ENCODE peak calls at places on chromosome 4, in eight cellular contexts. A, X, L, J, B, W, U and Y are unnamed samples. For H3K9me3, the result is how much of the 10 kb centered on the place peaks cover.

GRCh38 chr4:10100734-10101216 is 15.8 kb downstream of the WDR1 start:
- DNase-seq in W (no peak), U (peak), X (no peak), B (no peak), A (no peak), L (peak), J (no peak), Y (no peak)

GRCh38 chr4:139764192-139764591 is 98.6 kb downstream of the MGST2 start:
- DNase-seq in U (no peak), W (no peak), B (no peak), J (no peak), A (peak), X (no peak), L (no peak), Y (no peak)

GRCh38 chr4:173357939-173358338 is 12.8 kb upstream of the SAP30 start:
- DNase-seq in B (no peak), X (no peak), W (no peak), J (no peak), L (no peak), U (no peak), A (no peak), Y (no peak)

GRCh38 chr4:184473515-184474260 is 662 bp downstream of the IRF2 start:
- DNase-seq in A (peak), X (no peak), U (peak), B (peak), J (peak), L (peak), W (peak), Y (peak)

GRCh38 chr4:174592256-174592984 is 70.1 kb upstream of the HPGD start:
- DNase-seq in W (no peak), U (no peak), L (no peak), J (no peak), B (no peak), X (no peak), A (no peak), Y (no peak)

GRCh38 chr4:2733844-2734574 is 22.1 kb downstream of the TNIP2 start:
- DNase-seq in J (no peak), A (no peak), L (no peak), X (no peak), B (no peak), W (no peak), U (no peak), Y (no peak)

GRCh38 chr4:101953949-101954348 is 163.4 kb downstream of the BANK1 start:
- DNase-seq in B (no peak), J (no peak), W (peak), L (no peak), A (no peak), U (no peak), X (no peak), Y (no peak)

GRCh38 chr4:75248770-75249467 is 265.3 kb downstream of the RCHY1 start:
- DNase-seq in J (no peak), A (no peak), X (no peak), W (no peak), U (no peak), B (no peak), L (no peak), Y (no peak)

GRCh38 chr4:288891-289290 is 16.4 kb downstream of the ZNF732 start:
- DNase-seq in J (no peak), X (no peak), L (no peak), W (no peak), B (no peak), U (no peak), A (no peak), Y (no peak)
- H3K9me3 ChIP-seq in J (under half), X (under half), L (under half), W (under half), B (under half), U (under half), A (half or more), Y (under half)

DNA sequence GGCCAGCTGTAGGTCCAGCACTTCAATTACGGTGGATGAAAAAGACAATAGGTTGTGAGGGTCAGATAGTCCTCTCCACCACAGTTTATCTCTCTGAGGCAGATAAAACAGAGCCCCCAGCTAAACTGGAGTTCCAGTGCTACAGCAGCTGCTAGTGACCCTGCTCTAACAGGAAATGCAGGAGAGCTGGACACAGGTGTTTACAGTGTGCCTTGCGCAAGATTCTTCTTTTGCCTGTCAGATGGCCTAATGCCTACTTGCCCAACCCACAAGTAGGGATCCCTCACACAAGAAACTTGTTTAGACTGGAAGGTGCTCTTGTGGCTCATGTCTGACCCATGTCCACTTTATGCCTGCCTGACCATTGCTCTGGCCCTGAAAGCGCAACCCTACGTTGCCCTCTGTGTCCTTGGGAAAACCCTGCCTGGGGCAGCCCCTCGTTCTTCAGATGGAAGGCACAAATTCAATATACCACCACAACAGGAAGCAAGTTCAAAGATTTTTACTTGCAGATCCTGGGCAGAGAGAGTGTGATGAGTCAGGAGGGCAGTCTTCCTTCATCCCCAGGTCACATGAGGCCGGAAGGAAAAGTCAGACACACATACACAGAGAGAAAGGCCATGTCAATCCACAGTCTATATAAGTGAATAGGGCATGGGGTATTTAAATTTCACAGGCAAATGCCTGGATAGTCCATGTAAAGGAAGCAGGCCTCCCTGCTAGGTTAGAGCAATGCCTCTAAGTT is 105.1 kb upstream of the ADGRL3 start:
- DNase-seq in A (no peak), U (no peak), B (no peak), X (no peak), J (no peak), L (no peak), W (no peak), Y (no peak)
- H3K9me3 ChIP-seq in A (under half), U (under half), B (under half), X (under half), J (under half), L (under half), W (under half), Y (under half)

GRCh38 chr4:8058031-8058479 is 100.6 kb downstream of the ABLIM2 start:
- DNase-seq in U (no peak), W (no peak), X (no peak), B (no peak), A (no peak), L (no peak), J (no peak), Y (peak)

GRCh38 chr4:8061145-8061544 is 97.5 kb downstream of the ABLIM2 start:
- DNase-seq in A (no peak), L (no peak), U (no peak), X (no peak), B (no peak), J (no peak), W (no peak), Y (no peak)

GRCh38 chr4:8061573-8061972 is 97.0 kb downstream of the ABLIM2 start:
- DNase-seq in U (no peak), A (no peak), B (no peak), W (no peak), L (no peak), J (no peak), X (no peak), Y (no peak)

GRCh38 chr4:8063974-8064563 is 94.5 kb downstream of the ABLIM2 start:
- DNase-seq in J (no peak), B (no peak), L (no peak), X (no peak), A (no peak), U (no peak), W (no peak), Y (no peak)

DNA sequence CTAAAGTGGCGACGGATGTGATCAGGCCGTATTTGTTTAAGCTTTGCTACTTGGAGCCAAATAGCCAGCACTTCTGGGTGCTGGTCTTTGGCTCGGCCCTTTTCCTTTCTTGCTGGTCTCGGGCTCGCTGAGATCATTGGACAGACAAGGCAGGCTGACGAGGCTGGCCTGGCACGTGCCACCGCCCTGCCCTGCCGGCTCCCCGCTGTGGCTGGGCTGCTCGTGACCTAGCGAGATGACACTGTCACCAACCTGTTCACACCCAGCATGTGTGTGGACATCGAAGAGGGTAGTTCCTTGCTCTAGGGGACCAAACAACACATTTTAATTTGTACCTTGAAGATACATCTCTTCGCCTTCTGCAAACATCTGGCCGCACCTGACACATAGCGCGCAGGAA is 98.0 kb downstream of the ABLIM2 start:
- DNase-seq in L (no peak), U (no peak), J (no peak), B (no peak), W (no peak), X (no peak), A (no peak), Y (no peak)
- H3K9me3 ChIP-seq in L (under half), U (under half), J (under half), B (under half), W (under half), X (under half), A (under half), Y (under half)

DNA sequence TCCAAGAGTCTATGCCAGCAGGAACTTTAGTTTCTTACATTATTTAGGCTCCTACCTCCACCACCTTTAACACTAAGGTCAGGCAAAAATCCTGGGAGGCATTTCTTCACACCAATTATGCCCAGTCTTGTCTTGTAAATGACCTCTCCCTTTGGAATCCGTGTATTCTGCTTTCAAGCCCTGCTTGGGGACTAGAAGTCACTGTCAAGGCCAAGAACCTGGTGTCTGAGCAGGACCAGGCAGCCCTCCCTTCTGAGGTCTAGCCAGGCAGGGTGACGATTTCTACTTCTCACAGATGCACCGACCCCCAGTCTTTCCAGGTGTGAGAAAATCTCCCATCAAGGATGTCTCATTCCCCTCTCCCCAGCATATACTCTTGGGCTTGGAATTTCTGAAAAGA is 82.7 kb upstream of the C1QTNF7 start:
- DNase-seq in L (no peak), B (no peak), X (no peak), A (no peak), W (no peak), J (no peak), U (no peak), Y (no peak)
- H3K9me3 ChIP-seq in L (under half), B (under half), X (under half), A (under half), W (under half), J (under half), U (under half), Y (under half)

DNA sequence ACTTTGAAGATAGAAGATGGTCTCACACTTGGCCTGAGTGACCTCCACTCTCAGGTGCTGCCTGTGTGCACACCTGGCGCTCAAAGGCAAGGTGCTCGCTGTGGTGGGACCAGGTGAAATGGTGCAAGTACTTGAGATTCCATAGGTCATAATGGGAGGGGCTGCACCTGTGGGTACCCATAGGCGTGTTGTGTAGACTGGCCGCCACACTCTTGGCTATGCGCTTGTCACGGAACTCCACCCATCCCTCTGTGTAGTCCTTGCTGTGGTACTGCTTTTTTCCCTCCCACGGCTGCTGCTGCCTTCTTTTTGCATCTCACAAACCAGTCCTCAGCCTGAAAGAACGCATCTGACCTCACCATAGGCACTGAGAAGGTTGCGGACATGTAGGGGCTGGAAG is 27.0 kb downstream of the METAP1 start:
- DNase-seq in L (no peak), B (no peak), A (no peak), U (no peak), J (no peak), W (no peak), X (no peak), Y (no peak)
- H3K9me3 ChIP-seq in L (under half), B (under half), A (under half), U (under half), J (under half), W (under half), X (under half), Y (under half)

GRCh38 chr4:97938141-97938540 is 205.1 kb downstream of the STPG2 start:
- DNase-seq in X (no peak), W (no peak), U (no peak), L (no peak), B (no peak), J (no peak), A (no peak), Y (no peak)
- H3K9me3 ChIP-seq in X (under half), W (under half), U (under half), L (under half), B (under half), J (under half), A (half or more), Y (under half)

GRCh38 chr4:28508649-28509048 is 1648.0 kb downstream of the STIM2 start:
- DNase-seq in W (no peak), A (no peak), B (no peak), L (no peak), X (no peak), U (no peak), J (no peak), Y (no peak)
- H3K9me3 ChIP-seq in W (under half), A (under half), B (under half), L (under half), X (under half), U (under half), J (under half), Y (under half)

DNA sequence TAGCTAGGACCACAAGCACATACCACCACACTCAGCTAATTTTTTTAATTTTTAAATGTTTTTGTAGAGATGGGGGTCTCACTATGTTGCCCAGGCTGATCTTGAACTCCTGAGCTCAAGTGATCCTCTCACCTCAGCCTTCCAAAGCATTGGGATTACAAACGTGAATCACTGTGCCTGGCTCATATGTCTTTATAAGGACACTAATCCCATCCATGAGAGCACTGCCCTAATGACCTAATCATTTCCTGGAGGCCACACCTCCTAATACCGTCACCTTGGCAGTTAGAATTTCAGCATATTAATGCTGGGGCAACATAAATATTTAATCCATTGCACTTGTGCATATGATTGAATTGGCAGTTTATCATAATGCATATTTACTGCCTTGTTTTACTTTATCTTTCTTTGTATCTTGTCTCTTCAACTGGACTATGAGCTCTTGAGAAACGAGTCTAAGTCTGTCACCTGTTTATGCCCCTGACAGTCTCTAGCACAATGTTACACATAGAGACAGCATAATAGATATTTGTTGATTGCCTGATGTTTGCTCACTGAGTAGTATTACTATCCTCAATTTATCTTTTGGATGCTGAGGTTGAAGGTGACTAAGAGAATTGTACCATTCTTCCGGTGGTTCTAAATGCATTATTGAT is 172.0 kb downstream of the AASDH start:
- DNase-seq in J (no peak), B (no peak), L (no peak), U (no peak), W (no peak), X (no peak), A (no peak), Y (no peak)
- H3K9me3 ChIP-seq in J (under half), B (under half), L (under half), U (under half), W (under half), X (under half), A (under half), Y (under half)